ENCODE peak calls at places on chromosome 2, in six cellular contexts. E is fibroblast of pulmonary artery, B is SJSA1, Z is thyroid gland, J is astrocyte of the cerebellum, A is GM23338. F is an unnamed sample.

GRCh38 chr2:239822146-239822945 is 202.8 kb downstream of the NDUFA10 start:
- DNase-seq in E (no peak), B (no peak), Z (no peak), J (no peak), A (no peak), F (no peak)

GRCh38 chr2:104078431-104079157 is 775.3 kb upstream of the POU3F3 start:
- DNase-seq in E (no peak), B (no peak), Z (no peak), J (no peak), A (peak), F (no peak)

GRCh38 chr2:104502904-104503303 is 351.0 kb upstream of the POU3F3 start:
- DNase-seq in E (no peak), B (no peak), Z (no peak), J (no peak), A (no peak), F (no peak)

GRCh38 chr2:157174321-157174720 is 83.2 kb upstream of the GALNT5 start:
- DNase-seq in E (no peak), B (no peak), Z (no peak), J (no peak), A (no peak), F (no peak)

GRCh38 chr2:184004289-184004944 is 593.9 kb upstream of the ZNF804A start:
- DNase-seq in E (no peak), B (no peak), Z (no peak), J (no peak), A (no peak), F (peak)

GRCh38 chr2:183993052-183993451 is 605.3 kb upstream of the ZNF804A start:
- DNase-seq in E (no peak), B (no peak), Z (peak), J (no peak), A (no peak), F (no peak)

GRCh38 chr2:136056077-136056688 is 61.8 kb downstream of the CXCR4 start:
- DNase-seq in E (no peak), B (no peak), Z (no peak), J (no peak), A (no peak), F (no peak)

GRCh38 chr2:62794791-62795190 is 89.3 kb downstream of the EHBP1 start:
- DNase-seq in E (peak), B (no peak), Z (no peak), J (peak), A (no peak), F (no peak)

GRCh38 chr2:141692829-141693228 is 438.0 kb downstream of the LRP1B start:
- DNase-seq in E (no peak), B (no peak), Z (peak), J (no peak), A (no peak), F (no peak)

GRCh38 chr2:9029721-9030120 is 26.2 kb upstream of the MBOAT2 start:
- DNase-seq in E (no peak), B (no peak), Z (no peak), J (no peak), A (no peak), F (no peak)

GRCh38 chr2:133248264-133248663 is 320.0 kb downstream of the NCKAP5 start:
- DNase-seq in E (no peak), B (no peak), Z (no peak), J (no peak), A (no peak), F (no peak)

GRCh38 chr2:10028988-10029874 is 14.1 kb upstream of the KLF11 start:
- DNase-seq in E (no peak), B (peak), Z (no peak), J (no peak), A (peak), F (no peak)

DNA sequence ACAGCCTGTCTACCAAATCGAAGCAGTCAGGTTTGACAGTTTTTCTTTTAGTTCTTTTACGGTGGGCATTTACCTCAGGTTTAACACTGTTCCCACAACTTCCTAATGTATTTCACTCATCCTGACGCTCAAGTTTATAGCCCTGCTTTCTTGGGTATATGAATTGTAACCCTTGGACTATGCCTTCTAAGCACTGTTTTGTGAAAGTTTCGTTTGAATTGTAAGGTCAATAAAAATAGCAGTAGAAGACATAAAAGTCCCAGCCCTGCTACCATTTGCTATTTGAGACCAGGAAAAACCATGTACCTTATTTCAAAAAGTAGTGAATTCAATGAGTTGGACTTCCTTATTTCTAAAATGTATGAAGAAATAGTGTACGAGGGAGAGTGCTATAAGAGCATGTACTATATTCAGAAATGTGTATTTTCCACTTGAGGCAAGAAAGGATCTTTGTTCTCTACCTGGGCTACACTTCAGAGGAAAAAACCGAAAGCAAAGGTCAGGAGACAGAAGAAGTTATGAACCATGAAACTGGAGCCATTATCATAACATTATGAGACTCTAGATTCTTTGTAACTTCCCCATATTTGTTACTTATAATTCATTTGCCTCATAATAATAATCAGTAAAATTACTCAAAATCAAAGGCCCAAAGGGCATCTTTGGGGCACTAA is 1.9 kb upstream of the ZC3H15 start:
- DNase-seq in E (no peak), B (no peak), Z (no peak), J (no peak), A (no peak), F (no peak)
- H3K4me3 ChIP-seq in E (no peak), B (no peak), Z (no peak), J (no peak), A (no peak), F (no peak)

GRCh38 chr2:174364628-174365027 is 29.9 kb downstream of the SP9 start:
- DNase-seq in E (no peak), B (no peak), Z (no peak), J (no peak), A (no peak), F (no peak)
- H3K4me3 ChIP-seq in E (no peak), B (no peak), Z (no peak), J (no peak), A (no peak), F (no peak)

DNA sequence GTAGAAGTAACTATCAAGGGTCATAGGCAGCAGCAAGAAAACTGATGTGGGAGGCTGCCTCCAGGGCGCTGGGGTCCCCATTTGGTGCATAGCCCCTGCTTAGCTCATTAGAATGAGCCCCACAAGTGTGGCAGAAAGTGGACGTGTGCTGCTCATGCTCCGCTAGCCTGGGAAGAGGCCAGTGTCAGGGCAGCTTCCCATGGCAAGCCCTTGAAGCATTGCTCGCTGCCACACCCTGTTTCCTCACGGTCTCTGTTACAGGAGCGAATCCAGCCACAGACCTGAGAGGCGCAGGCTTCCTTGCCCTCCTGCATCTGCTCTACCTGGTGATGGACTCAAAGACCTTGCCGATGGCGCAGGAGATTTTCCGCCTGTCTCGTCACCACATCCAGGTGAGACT is 22.5 kb downstream of the ELMOD3 start:
- DNase-seq in E (no peak), B (no peak), Z (peak), J (no peak), A (no peak), F (no peak)
- H3K4me3 ChIP-seq in E (no peak), B (no peak), Z (no peak), J (no peak), A (no peak), F (no peak)

GRCh38 chr2:237515621-237516275 is 28.7 kb downstream of the MLPH start:
- DNase-seq in E (no peak), B (no peak), Z (no peak), J (no peak), A (no peak), F (no peak)
- H3K4me3 ChIP-seq in E (no peak), B (no peak), Z (no peak), J (no peak), A (no peak), F (no peak)

DNA sequence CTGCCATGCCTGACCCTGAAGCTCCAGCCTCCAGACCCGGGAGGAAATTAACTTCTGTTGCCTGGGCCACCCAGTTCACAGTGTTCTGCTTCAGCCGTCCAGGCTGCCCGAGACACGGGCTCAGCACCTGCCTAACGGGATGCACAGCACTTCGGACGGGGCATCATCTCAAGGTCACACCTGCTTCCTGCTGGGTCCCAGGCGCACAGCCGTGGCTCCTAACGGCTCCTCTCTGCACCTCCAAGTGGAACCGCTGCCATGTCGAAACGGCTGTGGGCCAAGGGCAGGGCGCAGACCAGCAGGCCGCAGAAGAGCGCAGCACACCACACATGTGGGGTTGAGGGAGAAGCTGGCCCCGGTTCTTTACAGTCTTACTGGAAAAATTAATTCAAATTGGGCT is 59.7 kb downstream of the EIPR1 start:
- DNase-seq in E (no peak), B (no peak), Z (no peak), J (no peak), A (no peak), F (no peak)
- H3K4me3 ChIP-seq in E (no peak), B (no peak), Z (no peak), J (no peak), A (no peak), F (no peak)

DNA sequence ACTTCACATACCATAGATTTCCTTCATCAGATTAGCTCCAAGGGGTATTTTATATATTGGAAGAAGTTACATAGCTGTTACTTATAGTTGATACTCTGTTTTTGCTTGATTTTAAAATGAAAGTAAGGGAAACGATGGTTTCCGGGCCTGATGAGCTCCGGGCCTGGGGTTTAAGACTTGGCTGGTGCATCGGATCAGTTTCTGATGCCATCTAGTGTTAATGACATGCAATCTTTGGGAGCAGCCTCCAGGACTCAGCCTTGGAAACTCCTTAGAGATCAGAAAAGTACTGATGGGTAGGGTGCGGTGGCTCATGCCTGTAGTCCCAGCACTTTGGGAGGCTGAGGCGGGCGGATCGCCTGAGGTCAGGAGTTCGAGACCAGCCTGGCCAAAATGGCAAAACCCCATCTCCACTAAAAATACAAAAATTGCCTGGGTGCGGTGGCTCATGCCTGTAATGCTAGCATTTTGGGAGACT is 47.1 kb upstream of the CNOT11 start:
- DNase-seq in E (peak), B (peak), Z (peak), J (peak), A (peak), F (peak)
- H3K4me3 ChIP-seq in E (peak), B (peak), Z (no peak), J (no peak), A (no peak), F (peak)

F was measured in skeletal muscle cell.